ENCODE peak calls at places on chromosomes 3 and 15, in eight cellular contexts. I, K, Z, T, L, V, U and C are unnamed samples.

GRCh38 chr3:114850913-114851312 is 296.2 kb downstream of the ZBTB20 start:
- DNase-seq in Z (no peak), V (no peak), K (no peak), U (no peak), L (no peak), I (no peak), T (no peak), C (no peak)

GRCh38 chr3:106104078-106104477 is 235.3 kb upstream of the CBLB start:
- DNase-seq in U (no peak), Z (no peak), V (no peak), K (no peak), I (no peak), T (no peak), L (no peak), C (no peak)

GRCh38 chr3:55720614-55721013 is 233.5 kb upstream of the WNT5A start:
- DNase-seq in L (no peak), V (peak; percentile 23), U (peak; percentile 34), T (no peak), I (no peak), Z (no peak), K (peak; percentile 37), C (no peak)

GRCh38 chr3:42226470-42227425 is 39.2 kb downstream of the CCK start:
- DNase-seq in I (no peak), L (no peak), V (no peak), Z (no peak), U (no peak), K (no peak), T (no peak), C (no peak)

GRCh38 chr3:185549111-185549510 is 3.3 kb downstream of the LIPH start:
- DNase-seq in V (peak; percentile 98), K (peak; percentile 97), I (peak; percentile 98), T (peak; percentile 31), U (no peak), Z (no peak), L (no peak), C (no peak)

GRCh38 chr15:71060983-71061382 is 54.3 kb upstream of the THSD4 start:
- DNase-seq in V (no peak), T (no peak), K (no peak), Z (no peak), I (no peak), U (no peak), L (no peak), C (no peak)

GRCh38 chr15:63446260-63446659 is 58.1 kb upstream of the USP3 start:
- DNase-seq in V (no peak), T (no peak), K (no peak), Z (no peak), I (no peak), L (no peak), U (no peak), C (no peak)

GRCh38 chr15:36905908-36906307 is 194.4 kb downstream of the MEIS2 start:
- DNase-seq in Z (no peak), U (no peak), L (no peak), T (no peak), K (peak; percentile 23), I (peak; percentile 25), V (peak; percentile 90), C (no peak)

GRCh38 chr3:151468284-151468917 is 7.5 kb upstream of the IGSF10 start:
- DNase-seq in K (no peak), Z (peak; percentile 40), I (peak; percentile 36), U (peak; percentile 49), T (peak; percentile 80), L (no peak), V (peak; percentile 80), C (no peak)

GRCh38 chr3:112013784-112014143 is 15.0 kb downstream of the TAGLN3 start:
- DNase-seq in I (no peak), V (no peak), T (no peak), K (no peak), U (no peak), L (no peak), Z (no peak), C (no peak)

GRCh38 chr3:10419637-10420232 is 85.7 kb downstream of the ATP2B2 start:
- DNase-seq in L (no peak), Z (peak; percentile 20), U (no peak), T (no peak), K (no peak), I (no peak), V (no peak), C (no peak)

GRCh38 chr15:57118013-57118799 is 199.8 kb downstream of the TCF12 start:
- DNase-seq in I (no peak), T (peak; percentile 20), V (peak; percentile 28), L (no peak), K (no peak), U (no peak), Z (no peak), C (no peak)

GRCh38 chr3:136862611-136862951 is 573 bp downstream of the NCK1 start:
- DNase-seq in K (no peak), I (peak; percentile 29), V (peak; percentile 79), T (peak; percentile 69), Z (peak; percentile 29), U (peak; percentile 64), L (no peak), C (peak; percentile 26)

GRCh38 chr3:184524981-184525336 is 36.6 kb upstream of the EPHB3 start:
- DNase-seq in L (no peak), T (no peak), V (no peak), I (no peak), U (no peak), Z (no peak), K (no peak), C (no peak)

GRCh38 chr3:45226206-45226915 is at the start of gene TMEM158:
- DNase-seq in L (peak; percentile 59), V (peak; percentile 79), K (no peak), U (peak; percentile 93), I (no peak), Z (peak; percentile 37), T (peak; percentile 41), C (no peak)